ENCODE peak calls at places on chromosomes 16 and 17, in seven cellular contexts. One of them, this sample, is unnamed.

GRCh38 chr17:57523926-57524634 is 221.0 kb downstream of the CCDC182 start:
- DNase-seq in HCT116: peak
- DNase-seq in GM23338: no peak
- DNase-seq in A549: peak
- DNase-seq in HL-60: no peak
- DNase-seq in GM12878: no peak
- DNase-seq in K562: no peak
- DNase-seq in this sample: no peak

GRCh38 chr17:30336369-30337171 is 2.7 kb upstream of the TMIGD1 start:
- DNase-seq in HCT116: peak
- DNase-seq in GM23338: peak
- DNase-seq in A549: peak
- DNase-seq in HL-60: peak
- DNase-seq in GM12878: no peak
- DNase-seq in K562: peak
- DNase-seq in this sample: peak

GRCh38 chr17:79979841-79980215 is 55.8 kb downstream of the TBC1D16 start:
- DNase-seq in HCT116: no peak
- DNase-seq in GM23338: no peak
- DNase-seq in A549: no peak
- DNase-seq in HL-60: no peak
- DNase-seq in GM12878: no peak
- DNase-seq in K562: no peak
- DNase-seq in this sample: peak

GRCh38 chr16:85453179-85453678 is 159.9 kb upstream of the GSE1 start:
- DNase-seq in HCT116: no peak
- DNase-seq in GM23338: no peak
- DNase-seq in A549: no peak
- DNase-seq in HL-60: no peak
- DNase-seq in GM12878: no peak
- DNase-seq in K562: no peak
- DNase-seq in this sample: no peak

GRCh38 chr17:77424585-77425344 is 284.0 kb downstream of the SEC14L1 start:
- DNase-seq in HCT116: no peak
- DNase-seq in GM23338: no peak
- DNase-seq in A549: peak
- DNase-seq in HL-60: no peak
- DNase-seq in GM12878: no peak
- DNase-seq in K562: peak
- DNase-seq in this sample: peak

GRCh38 chr17:7495906-7496434 is 11.8 kb downstream of the POLR2A start:
- DNase-seq in HCT116: no peak
- DNase-seq in GM23338: no peak
- DNase-seq in A549: no peak
- DNase-seq in HL-60: no peak
- DNase-seq in GM12878: no peak
- DNase-seq in K562: no peak
- DNase-seq in this sample: no peak

GRCh38 chr17:49825645-49826044 is 22.2 kb downstream of the TAC4 start:
- DNase-seq in HCT116: no peak
- DNase-seq in GM23338: no peak
- DNase-seq in A549: no peak
- DNase-seq in HL-60: no peak
- DNase-seq in GM12878: no peak
- DNase-seq in K562: no peak
- DNase-seq in this sample: no peak

GRCh38 chr16:77457046-77457445 is 22.2 kb upstream of the ADAMTS18 start:
- DNase-seq in HCT116: no peak
- DNase-seq in GM23338: no peak
- DNase-seq in A549: no peak
- DNase-seq in HL-60: no peak
- DNase-seq in GM12878: no peak
- DNase-seq in K562: no peak
- DNase-seq in this sample: no peak

GRCh38 chr16:88803264-88803987 is at the start of gene CDT1:
- DNase-seq in HCT116: peak
- DNase-seq in GM23338: peak
- DNase-seq in A549: peak
- DNase-seq in HL-60: peak
- DNase-seq in GM12878: no peak
- DNase-seq in K562: peak
- DNase-seq in this sample: peak

GRCh38 chr17:28426081-28426519 is 20.1 kb upstream of the SLC46A1 start:
- DNase-seq in HCT116: no peak
- DNase-seq in GM23338: peak
- DNase-seq in A549: peak
- DNase-seq in HL-60: no peak
- DNase-seq in GM12878: no peak
- DNase-seq in K562: peak
- DNase-seq in this sample: peak

GRCh38 chr17:50139950-50140885 is 10.3 kb upstream of the SAMD14 start:
- DNase-seq in HCT116: peak
- DNase-seq in GM23338: peak
- DNase-seq in A549: peak
- DNase-seq in HL-60: peak
- DNase-seq in GM12878: no peak
- DNase-seq in K562: peak
- DNase-seq in this sample: peak

GRCh38 chr16:81583893-81584705 is 139.5 kb downstream of the CMIP start:
- DNase-seq in HCT116: peak
- DNase-seq in GM23338: no peak
- DNase-seq in A549: peak
- DNase-seq in HL-60: no peak
- DNase-seq in GM12878: no peak
- DNase-seq in K562: no peak
- DNase-seq in this sample: no peak

GRCh38 chr17:50767030-50767429 is 288 bp downstream of the ANKRD40CL start:
- DNase-seq in HCT116: no peak
- DNase-seq in GM23338: no peak
- DNase-seq in A549: no peak
- DNase-seq in HL-60: no peak
- DNase-seq in GM12878: no peak
- DNase-seq in K562: no peak
- DNase-seq in this sample: no peak

GRCh38 chr17:82390015-82390859 is 18.7 kb downstream of the UTS2R start:
- DNase-seq in HCT116: no peak
- DNase-seq in GM23338: no peak
- DNase-seq in A549: no peak
- DNase-seq in HL-60: no peak
- DNase-seq in GM12878: no peak
- DNase-seq in K562: no peak
- DNase-seq in this sample: no peak

GRCh38 chr16:65069090-65069489 is 52.8 kb downstream of the CDH11 start:
- DNase-seq in HCT116: no peak
- DNase-seq in GM23338: no peak
- DNase-seq in A549: peak
- DNase-seq in HL-60: no peak
- DNase-seq in GM12878: no peak
- DNase-seq in K562: no peak
- DNase-seq in this sample: no peak

GRCh38 chr17:30599424-30600061 is 122.3 kb downstream of the GOSR1 start:
- DNase-seq in HCT116: no peak
- DNase-seq in GM23338: peak
- DNase-seq in A549: no peak
- DNase-seq in HL-60: peak
- DNase-seq in GM12878: peak
- DNase-seq in K562: no peak
- DNase-seq in this sample: no peak

GRCh38 chr17:46074540-46074939 is 75.5 kb downstream of the STH start:
- DNase-seq in HCT116: no peak
- DNase-seq in GM23338: peak
- DNase-seq in A549: no peak
- DNase-seq in HL-60: no peak
- DNase-seq in GM12878: no peak
- DNase-seq in K562: no peak
- DNase-seq in this sample: no peak

GRCh38 chr16:88650749-88651275 is at the start of gene CYBA:
- DNase-seq in HCT116: peak
- DNase-seq in GM23338: peak
- DNase-seq in A549: peak
- DNase-seq in HL-60: peak
- DNase-seq in GM12878: peak
- DNase-seq in K562: peak
- DNase-seq in this sample: peak

GRCh38 chr16:26816266-26816665 is 250.5 kb upstream of the C16orf82 start:
- DNase-seq in HCT116: no peak
- DNase-seq in GM23338: no peak
- DNase-seq in A549: no peak
- DNase-seq in HL-60: no peak
- DNase-seq in GM12878: no peak
- DNase-seq in K562: no peak
- DNase-seq in this sample: no peak

GRCh38 chr16:48022496-48022895 is 133.3 kb downstream of the ABCC12 start:
- DNase-seq in HCT116: no peak
- DNase-seq in GM23338: no peak
- DNase-seq in A549: no peak
- DNase-seq in HL-60: no peak
- DNase-seq in GM12878: no peak
- DNase-seq in K562: no peak
- DNase-seq in this sample: no peak

GRCh38 chr16:5042574-5043171 is 8.9 kb upstream of the NAGPA start:
- DNase-seq in HCT116: peak
- DNase-seq in GM23338: peak
- DNase-seq in A549: no peak
- DNase-seq in HL-60: no peak
- DNase-seq in GM12878: no peak
- DNase-seq in K562: no peak
- DNase-seq in this sample: no peak

GRCh38 chr16:29816694-29817441 is 916 bp downstream of the PAGR1 start:
- DNase-seq in HCT116: no peak
- DNase-seq in GM23338: peak
- DNase-seq in A549: peak
- DNase-seq in HL-60: peak
- DNase-seq in GM12878: no peak
- DNase-seq in K562: peak
- DNase-seq in this sample: peak

GRCh38 chr17:57866319-57866718 is 16.5 kb upstream of the MRPS23 start:
- DNase-seq in HCT116: no peak
- DNase-seq in GM23338: no peak
- DNase-seq in A549: no peak
- DNase-seq in HL-60: no peak
- DNase-seq in GM12878: no peak
- DNase-seq in K562: no peak
- DNase-seq in this sample: no peak

DNA sequence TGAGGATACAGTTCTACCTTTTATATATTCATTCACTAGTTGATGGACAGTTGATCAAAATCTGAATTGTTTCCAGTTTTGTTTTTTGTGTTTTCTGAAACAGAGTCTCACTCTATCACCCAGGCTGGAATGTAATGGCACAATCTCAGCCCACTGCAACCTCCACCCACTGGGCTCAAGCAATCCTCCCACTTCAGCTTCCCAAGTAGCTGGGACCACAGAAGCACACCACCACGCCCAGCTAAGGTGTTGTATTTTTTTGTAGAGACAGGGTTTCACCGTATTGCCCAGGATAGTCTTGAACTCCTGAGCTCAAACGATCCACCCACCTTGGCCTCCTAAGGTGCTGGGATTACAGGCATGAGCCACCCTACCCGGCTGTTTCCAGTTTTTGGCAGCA is 21.0 kb downstream of the LSM12 start:
- DNase-seq in HCT116: no peak
- DNase-seq in GM23338: no peak
- DNase-seq in A549: no peak
- DNase-seq in HL-60: no peak
- DNase-seq in GM12878: no peak
- DNase-seq in K562: no peak
- DNase-seq in this sample: no peak
- TF ChIP-seq REST in HCT116: no peak
- TF ChIP-seq REST in GM23338: no peak
- TF ChIP-seq REST in A549: no peak
- TF ChIP-seq REST in HL-60: no peak
- TF ChIP-seq REST in GM12878: no peak
- TF ChIP-seq REST in K562: no peak
- TF ChIP-seq REST in this sample: no peak

GRCh38 chr17:1078831-1079561 is 82.1 kb downstream of the TIMM22 start:
- DNase-seq in HCT116: no peak
- DNase-seq in GM23338: peak
- DNase-seq in A549: no peak
- DNase-seq in HL-60: no peak
- DNase-seq in GM12878: no peak
- DNase-seq in K562: no peak
- DNase-seq in this sample: peak
- TF ChIP-seq REST in HCT116: no peak
- TF ChIP-seq REST in GM23338: no peak
- TF ChIP-seq REST in A549: no peak
- TF ChIP-seq REST in HL-60: no peak
- TF ChIP-seq REST in GM12878: no peak
- TF ChIP-seq REST in K562: no peak
- TF ChIP-seq REST in this sample: no peak

DNA sequence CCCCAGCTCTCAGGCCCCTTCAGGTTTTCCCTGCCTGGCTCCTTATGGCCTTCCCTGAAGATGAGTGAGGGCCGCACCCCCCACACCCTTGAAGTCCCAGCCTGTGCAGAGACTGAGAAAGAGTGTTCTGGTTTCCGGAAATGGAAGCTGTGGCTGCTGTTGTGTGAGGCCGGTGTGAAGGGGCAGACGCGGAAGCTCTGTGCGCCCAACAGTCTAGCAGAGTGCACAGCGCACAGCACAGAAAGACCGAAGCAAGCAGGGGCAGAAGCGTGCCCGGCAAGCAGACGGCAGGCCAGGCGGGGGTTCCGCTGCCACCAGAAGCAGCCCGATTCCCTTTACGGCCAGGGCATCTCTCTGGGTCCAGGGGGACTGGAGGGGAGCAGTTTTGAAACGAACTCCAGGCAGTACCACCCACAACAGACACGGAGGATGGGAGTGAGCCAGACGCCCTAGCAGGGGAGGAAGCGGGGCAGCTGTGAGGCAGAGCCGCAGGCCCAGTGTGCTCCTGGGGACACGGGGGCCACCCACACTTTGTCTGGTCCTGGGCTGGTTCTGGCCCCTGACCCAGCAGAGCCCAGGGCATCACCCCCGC is 16.7 kb downstream of the TPSG1 start:
- DNase-seq in HCT116: no peak
- DNase-seq in GM23338: no peak
- DNase-seq in A549: no peak
- DNase-seq in HL-60: peak
- DNase-seq in GM12878: no peak
- DNase-seq in K562: no peak
- DNase-seq in this sample: no peak
- TF ChIP-seq REST in HCT116: no peak
- TF ChIP-seq REST in GM23338: no peak
- TF ChIP-seq REST in A549: no peak
- TF ChIP-seq REST in HL-60: no peak
- TF ChIP-seq REST in GM12878: no peak
- TF ChIP-seq REST in K562: no peak
- TF ChIP-seq REST in this sample: no peak

DNA sequence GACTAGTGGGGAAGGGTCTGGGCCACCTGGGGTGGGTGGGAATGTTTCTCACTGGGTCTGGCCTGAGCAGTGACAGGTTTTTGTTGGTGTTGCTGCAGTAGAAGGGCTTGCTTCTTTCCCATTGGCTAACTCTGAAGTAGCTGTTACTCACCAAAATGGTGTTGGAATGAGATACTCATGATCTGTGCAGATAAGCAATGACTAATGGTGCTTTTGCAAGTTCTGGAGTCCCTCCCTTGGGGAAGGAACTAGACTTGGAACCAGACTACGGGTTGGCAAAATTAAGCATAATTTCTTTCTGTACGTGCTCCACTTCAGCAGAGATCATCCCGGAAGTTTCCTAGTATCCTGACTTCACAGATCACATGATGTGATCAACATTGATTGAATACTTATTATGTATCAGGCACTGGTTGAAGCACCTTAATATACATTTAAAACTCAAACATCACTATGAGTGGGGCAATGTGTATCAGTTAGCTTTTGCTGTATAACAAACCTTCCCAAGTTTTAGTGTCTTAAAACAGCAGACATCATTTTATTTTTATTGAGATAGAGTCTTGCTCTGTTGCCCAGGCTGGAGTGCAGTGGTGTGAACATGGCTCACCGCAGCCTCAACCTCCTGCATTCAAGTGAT is 30.1 kb downstream of the CHP2 start:
- DNase-seq in HCT116: no peak
- DNase-seq in GM23338: no peak
- DNase-seq in A549: peak
- DNase-seq in HL-60: no peak
- DNase-seq in GM12878: no peak
- DNase-seq in K562: peak
- DNase-seq in this sample: no peak
- TF ChIP-seq REST in HCT116: no peak
- TF ChIP-seq REST in GM23338: no peak
- TF ChIP-seq REST in A549: no peak
- TF ChIP-seq REST in HL-60: no peak
- TF ChIP-seq REST in GM12878: no peak
- TF ChIP-seq REST in K562: no peak
- TF ChIP-seq REST in this sample: no peak